ENCODE peak calls at places on chromosomes 5 and 9, in nine cellular contexts. K is mucosa of gallbladder; D is HCT116; T is AG08395; S is kidney tubule cell; H is DMS 273 treated with DMSO at 0.1 percent for 48 hours; C is stimulated activated CD8-positive, alpha-beta memory T cell treated with anti-CD3 and anti-CD28 coated beads, Interleukin-2, amount 100 ng/mL, for 48 hours; E is RCC 7860; V is HepG2. Z is an unnamed sample.

GRCh38 chr5:2530609-2531008 is 220.9 kb downstream of the IRX2 start:
- DNase-seq in V (no peak), D (no peak), C (no peak), T (no peak), S (no peak), K (no peak), H (no peak), E (no peak), Z (no peak)

GRCh38 chr9:116151966-116152381 is 1.6 kb upstream of the PAPPA start:
- DNase-seq in E (peak), S (peak), V (no peak), C (no peak), T (peak), D (no peak), K (no peak), H (no peak), Z (peak)

GRCh38 chr9:93576296-93577044 is at the start of gene PHF2:
- DNase-seq in E (no peak), K (no peak), H (no peak), T (peak), D (no peak), V (no peak), C (peak), S (peak), Z (peak)

GRCh38 chr5:1949253-1949652 is 66.5 kb upstream of the IRX4 start:
- DNase-seq in V (no peak), E (no peak), S (no peak), K (no peak), C (no peak), D (no peak), H (no peak), T (no peak), Z (no peak)

GRCh38 chr5:126594077-126594476 is 942 bp downstream of the ALDH7A1 start:
- DNase-seq in H (no peak), C (no peak), S (peak), K (no peak), V (no peak), T (no peak), D (no peak), E (no peak), Z (peak)

GRCh38 chr9:136705564-136705963 is 6.8 kb upstream of the DIPK1B start:
- DNase-seq in C (no peak), H (no peak), S (no peak), K (no peak), V (no peak), D (no peak), E (peak), T (no peak), Z (no peak)

GRCh38 chr5:32420506-32420905 is 24.0 kb downstream of the ZFR start:
- DNase-seq in V (no peak), C (no peak), D (no peak), T (peak), K (no peak), E (no peak), S (no peak), H (no peak), Z (peak)

GRCh38 chr5:89457411-89458329 is 574.7 kb upstream of the MEF2C start:
- DNase-seq in V (no peak), S (peak), C (no peak), E (peak), K (peak), H (no peak), T (peak), D (peak), Z (peak)

GRCh38 chr9:32590898-32591297 is 17.9 kb upstream of the NDUFB6 start:
- DNase-seq in E (no peak), D (no peak), S (peak), V (no peak), T (no peak), K (no peak), C (no peak), H (no peak), Z (no peak)

GRCh38 chr9:105205787-105206511 is 38.5 kb upstream of the SLC44A1 start:
- DNase-seq in H (no peak), T (peak), K (peak), C (no peak), E (no peak), V (no peak), D (no peak), S (no peak), Z (peak)

GRCh38 chr5:76716456-76717157 is 681 bp downstream of the F2R start:
- DNase-seq in K (no peak), T (no peak), H (no peak), V (no peak), S (no peak), D (no peak), C (no peak), E (no peak), Z (no peak)

GRCh38 chr9:135198889-135199288 is 111.4 kb downstream of the OLFM1 start:
- DNase-seq in E (no peak), C (no peak), S (no peak), K (no peak), D (no peak), T (no peak), H (no peak), V (no peak), Z (no peak)

GRCh38 chr5:169602535-169602934 is 19.0 kb downstream of the SPDL1 start:
- DNase-seq in K (no peak), H (no peak), V (no peak), E (no peak), S (no peak), D (no peak), T (no peak), C (no peak), Z (no peak)

GRCh38 chr5:176844706-176845391 is 34.5 kb downstream of the UNC5A start:
- DNase-seq in E (peak), T (peak), D (no peak), C (no peak), S (peak), H (no peak), V (no peak), K (no peak), Z (peak)

GRCh38 chr5:11390369-11390768 is 513.9 kb downstream of the CTNND2 start:
- DNase-seq in D (no peak), T (no peak), S (peak), K (no peak), H (no peak), E (no peak), C (no peak), V (no peak), Z (no peak)

GRCh38 chr9:88819471-88819870 is 171.8 kb upstream of the S1PR3 start:
- DNase-seq in D (no peak), E (no peak), T (no peak), K (no peak), H (no peak), V (no peak), C (no peak), S (no peak), Z (no peak)

GRCh38 chr9:127509261-127509954 is 58.1 kb downstream of the LRSAM1 start:
- DNase-seq in T (no peak), E (no peak), S (no peak), C (no peak), D (no peak), K (peak), V (no peak), H (no peak), Z (no peak)

Z was measured in AG20443.